ENCODE peak calls at places on chromosomes 12 and 14, in nine cellular contexts. E, G, J, R, Q, T, H, O and V are unnamed samples.
A peak's percentile ranks its signal among the peaks of the same experiment; 100 is the strongest.

GRCh38 chr14:99541677-99542470 is 60.7 kb downstream of the CCNK start:
- DNase-seq in E (no peak), G (no peak), J (no peak), R (peak; percentile 54), Q (no peak), T (peak; percentile 37), H (no peak), O (no peak), V (no peak)

GRCh38 chr12:95102916-95103671 is 29.7 kb upstream of the NR2C1 start:
- DNase-seq in E (peak; percentile 41), G (no peak), J (no peak), R (no peak), Q (peak; percentile 71), T (peak; percentile 99), H (no peak), O (peak; percentile 65), V (no peak)

GRCh38 chr12:85968606-85969005 is 94.5 kb downstream of the NTS start:
- DNase-seq in E (no peak), G (no peak), J (no peak), R (no peak), Q (no peak), T (no peak), H (no peak), O (no peak), V (no peak)

GRCh38 chr12:64931321-64931720 is 106.9 kb downstream of the TBC1D30 start:
- DNase-seq in E (no peak), G (no peak), J (no peak), R (no peak), Q (no peak), T (no peak), H (no peak), O (no peak), V (no peak)

GRCh38 chr12:12722351-12723146 is 5.4 kb downstream of the CDKN1B start:
- DNase-seq in E (no peak), G (no peak), J (no peak), R (no peak), Q (no peak), T (peak; percentile 36), H (no peak), O (no peak), V (no peak)

GRCh38 chr12:80268924-80269749 is 169.8 kb downstream of the OTOGL start:
- DNase-seq in E (peak; percentile 23), G (no peak), J (no peak), R (no peak), Q (peak; percentile 56), T (peak; percentile 92), H (no peak), O (no peak), V (no peak)

GRCh38 chr14:58607571-58608317 is 30.0 kb upstream of the DACT1 start:
- DNase-seq in E (no peak), G (no peak), J (no peak), R (no peak), Q (peak; percentile 42), T (peak; percentile 84), H (no peak), O (no peak), V (no peak)

GRCh38 chr14:63454863-63455622 is 88.1 kb downstream of the PPP2R5E start:
- DNase-seq in E (no peak), G (no peak), J (peak; percentile 18), R (peak; percentile 20), Q (no peak), T (peak; percentile 40), H (no peak), O (no peak), V (no peak)

GRCh38 chr14:50906326-50906725 is 34.5 kb downstream of the ABHD12B start:
- DNase-seq in E (no peak), G (no peak), J (no peak), R (no peak), Q (no peak), T (no peak), H (no peak), O (no peak), V (no peak)

GRCh38 chr12:95303476-95303875 is 85.9 kb downstream of the VEZT start:
- DNase-seq in E (no peak), G (no peak), J (no peak), R (no peak), Q (no peak), T (peak; percentile 51), H (no peak), O (no peak), V (no peak)

GRCh38 chr14:105248368-105249174 is at the start of gene BTBD6:
- DNase-seq in E (no peak), G (peak; percentile 82), J (peak; percentile 79), R (peak; percentile 89), Q (peak; percentile 23), T (peak; percentile 90), H (peak; percentile 61), O (peak; percentile 98), V (peak; percentile 60)

GRCh38 chr12:3042394-3042793 is 34.8 kb upstream of the TSPAN9 start:
- DNase-seq in E (no peak), G (no peak), J (peak; percentile 75), R (no peak), Q (no peak), T (no peak), H (no peak), O (peak; percentile 24), V (no peak)

GRCh38 chr14:64423987-64424386 is 35.8 kb downstream of the MTHFD1 start:
- DNase-seq in E (no peak), G (no peak), J (no peak), R (no peak), Q (no peak), T (peak; percentile 55), H (no peak), O (no peak), V (no peak)

GRCh38 chr14:35365130-35366047 is 39.2 kb downstream of the NFKBIA start:
- DNase-seq in E (no peak), G (no peak), J (peak; percentile 80), R (no peak), Q (no peak), T (peak; percentile 84), H (peak; percentile 64), O (peak; percentile 65), V (peak; percentile 80)

GRCh38 chr12:88493651-88494050 is 86.6 kb downstream of the KITLG start:
- DNase-seq in E (peak; percentile 4), G (no peak), J (no peak), R (no peak), Q (peak; percentile 84), T (peak; percentile 95), H (no peak), O (no peak), V (no peak)

GRCh38 chr14:99191663-99192621 is 80.1 kb downstream of the BCL11B start:
- DNase-seq in E (no peak), G (no peak), J (peak; percentile 25), R (no peak), Q (no peak), T (peak; percentile 53), H (peak; percentile 62), O (no peak), V (no peak)

GRCh38 chr12:8917751-8918150 is 3.4 kb downstream of the PHC1 start:
- DNase-seq in E (no peak), G (no peak), J (no peak), R (no peak), Q (no peak), T (no peak), H (no peak), O (no peak), V (no peak)

GRCh38 chr14:50410016-50410530 is 13.4 kb upstream of the CDKL1 start:
- DNase-seq in E (no peak), G (no peak), J (no peak), R (no peak), Q (no peak), T (no peak), H (no peak), O (no peak), V (no peak)

DNA sequence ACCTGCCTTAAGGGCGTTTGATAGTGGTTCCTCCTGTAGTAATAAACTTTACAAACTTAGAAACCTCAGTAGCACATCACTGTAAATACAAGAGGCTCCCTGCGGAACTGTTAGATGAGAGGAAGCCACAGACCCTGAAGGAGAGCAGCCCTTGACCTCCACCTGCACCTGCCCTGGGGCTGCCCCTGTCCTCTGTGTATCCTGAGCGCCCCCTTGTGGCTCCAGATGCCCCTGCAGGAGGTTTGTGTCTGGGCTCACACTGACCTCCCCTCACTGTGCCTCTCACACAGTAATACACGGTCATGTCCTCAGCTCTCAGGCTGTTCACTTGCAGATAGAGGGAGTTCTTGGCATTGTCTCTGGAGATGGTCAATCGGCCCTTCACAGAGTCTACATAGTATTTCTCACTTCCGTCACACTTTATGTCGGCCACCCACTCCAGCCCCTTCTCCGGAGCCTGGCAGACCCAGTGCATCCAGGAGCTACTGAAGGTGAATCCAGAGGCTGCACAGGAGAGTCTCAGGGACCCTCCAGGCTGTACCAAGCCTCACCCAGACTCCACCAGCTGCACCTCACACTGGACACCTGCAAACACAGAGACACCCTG is 1059.8 kb downstream of the TMEM121 start:
- DNase-seq in E (no peak), G (no peak), J (no peak), R (no peak), Q (no peak), T (no peak), H (peak; percentile 7), O (peak; percentile 76), V (no peak)
- TF ChIP-seq CTCF in E (no peak), G (no peak), J (no peak), R (no peak), Q (no peak), T (peak; percentile 23), H (no peak), O (peak; percentile 64), V (peak; percentile 12)

GRCh38 chr12:43676183-43676813 is 82.3 kb downstream of the PUS7L start:
- DNase-seq in E (no peak), G (no peak), J (no peak), R (peak; percentile 40), Q (no peak), T (peak; percentile 60), H (no peak), O (peak; percentile 57), V (no peak)
- TF ChIP-seq CTCF in E (peak; percentile 71), G (peak; percentile 39), J (no peak), R (peak; percentile 52), Q (peak; percentile 56), T (peak; percentile 69), H (no peak), O (peak; percentile 63), V (no peak)

DNA sequence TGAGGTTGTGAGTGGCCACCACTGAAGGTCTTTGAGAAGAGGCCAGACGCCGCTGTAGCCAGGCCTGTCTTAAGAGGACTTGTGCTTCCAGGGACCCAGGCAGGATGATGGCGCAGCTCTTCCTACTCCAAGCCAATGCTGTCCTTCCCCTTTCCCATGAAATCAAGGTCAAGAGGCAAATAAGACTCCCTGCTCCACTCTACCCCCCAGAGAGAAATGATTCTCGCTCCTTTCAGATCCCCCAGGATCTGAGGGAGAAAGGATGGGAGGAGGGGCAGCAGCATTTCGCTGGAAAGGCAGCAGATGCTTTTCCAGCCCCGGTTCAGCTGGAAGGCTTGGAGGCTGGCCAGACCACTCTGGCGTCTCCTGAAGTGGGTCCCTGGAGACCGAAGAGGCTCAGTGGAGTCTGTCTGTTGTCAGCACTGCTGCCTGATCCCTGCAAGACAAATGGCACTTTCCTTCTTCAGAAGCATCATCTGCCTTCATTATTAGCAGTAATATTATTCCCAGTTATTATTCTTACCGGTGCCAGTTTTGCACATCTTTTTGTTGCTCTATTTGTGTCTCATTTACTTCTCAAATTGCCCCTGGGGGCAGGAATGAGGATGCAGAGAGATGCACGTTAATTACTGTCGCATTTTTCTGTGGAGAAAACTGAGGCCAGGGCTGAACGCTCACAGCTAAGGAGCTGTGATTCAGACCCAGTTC is 51.4 kb downstream of the C14orf132 start:
- DNase-seq in E (no peak), G (no peak), J (peak; percentile 42), R (peak; percentile 88), Q (peak; percentile 26), T (no peak), H (peak; percentile 42), O (no peak), V (no peak)
- TF ChIP-seq CTCF in E (no peak), G (no peak), J (no peak), R (peak; percentile 16), Q (peak; percentile 20), T (no peak), H (no peak), O (no peak), V (no peak)

GRCh38 chr14:60195179-60195810 is 30.1 kb upstream of the DHRS7 start:
- DNase-seq in E (no peak), G (no peak), J (no peak), R (no peak), Q (no peak), T (no peak), H (no peak), O (no peak), V (no peak)
- TF ChIP-seq CTCF in E (no peak), G (no peak), J (no peak), R (no peak), Q (no peak), T (peak; percentile 49), H (no peak), O (peak; percentile 45), V (no peak)